ENCODE peak calls at places on chromosomes 3 and 15, in five cellular contexts. Y, D, G, M and X are unnamed samples.

GRCh38 chr3:123535580-123535979 is 49.3 kb downstream of the HACD2 start:
- DNase-seq in M (no peak), G (no peak), Y (peak), D (no peak), X (peak)

GRCh38 chr3:147740928-147741327 is 331.8 kb downstream of the ZIC1 start:
- DNase-seq in Y (no peak), D (no peak), G (no peak), M (no peak), X (no peak)

GRCh38 chr3:185935465-185936263 is 2.1 kb downstream of the TRA2B start:
- DNase-seq in M (no peak), G (no peak), D (no peak), Y (no peak), X (no peak)

GRCh38 chr3:5038243-5038642 is 59.0 kb downstream of the BHLHE40 start:
- DNase-seq in Y (peak), D (no peak), M (no peak), G (no peak), X (no peak)

GRCh38 chr3:12999147-13000140 is 73.8 kb downstream of the IQSEC1 start:
- DNase-seq in Y (peak), D (peak), G (peak), M (no peak), X (no peak)

GRCh38 chr15:85312486-85312885 is 67.9 kb upstream of the AKAP13 start:
- DNase-seq in D (no peak), G (no peak), Y (peak), M (no peak), X (peak)

GRCh38 chr3:161266731-161267150 is 45.6 kb downstream of the NMD3 start:
- DNase-seq in G (no peak), Y (peak), M (peak), D (no peak), X (peak)

GRCh38 chr3:67635257-67635656 is 19.2 kb downstream of the SUCLG2 start:
- DNase-seq in G (no peak), D (no peak), M (peak), Y (peak), X (no peak)

GRCh38 chr3:171028025-171028778 is 1.7 kb upstream of the SLC2A2 start:
- DNase-seq in Y (peak), D (peak), G (peak), M (peak), X (peak)

GRCh38 chr3:41115069-41115468 is 84.2 kb upstream of the CTNNB1 start:
- DNase-seq in M (no peak), G (no peak), Y (no peak), D (no peak), X (no peak)

GRCh38 chr3:41116851-41117250 is 82.5 kb upstream of the CTNNB1 start:
- DNase-seq in Y (no peak), D (no peak), M (no peak), G (no peak), X (no peak)

GRCh38 chr3:41118461-41119385 is 80.6 kb upstream of the CTNNB1 start:
- DNase-seq in D (no peak), M (no peak), G (no peak), Y (no peak), X (no peak)

GRCh38 chr3:41120461-41120860 is 78.8 kb upstream of the CTNNB1 start:
- DNase-seq in D (no peak), Y (no peak), M (no peak), G (no peak), X (no peak)

GRCh38 chr3:41117398-41117870 is 81.9 kb upstream of the CTNNB1 start:
- DNase-seq in D (peak), G (peak), Y (peak), M (peak), X (peak)
- H3K4me3 ChIP-seq in D (no peak), G (no peak), Y (no peak), M (no peak), X (no peak)

DNA sequence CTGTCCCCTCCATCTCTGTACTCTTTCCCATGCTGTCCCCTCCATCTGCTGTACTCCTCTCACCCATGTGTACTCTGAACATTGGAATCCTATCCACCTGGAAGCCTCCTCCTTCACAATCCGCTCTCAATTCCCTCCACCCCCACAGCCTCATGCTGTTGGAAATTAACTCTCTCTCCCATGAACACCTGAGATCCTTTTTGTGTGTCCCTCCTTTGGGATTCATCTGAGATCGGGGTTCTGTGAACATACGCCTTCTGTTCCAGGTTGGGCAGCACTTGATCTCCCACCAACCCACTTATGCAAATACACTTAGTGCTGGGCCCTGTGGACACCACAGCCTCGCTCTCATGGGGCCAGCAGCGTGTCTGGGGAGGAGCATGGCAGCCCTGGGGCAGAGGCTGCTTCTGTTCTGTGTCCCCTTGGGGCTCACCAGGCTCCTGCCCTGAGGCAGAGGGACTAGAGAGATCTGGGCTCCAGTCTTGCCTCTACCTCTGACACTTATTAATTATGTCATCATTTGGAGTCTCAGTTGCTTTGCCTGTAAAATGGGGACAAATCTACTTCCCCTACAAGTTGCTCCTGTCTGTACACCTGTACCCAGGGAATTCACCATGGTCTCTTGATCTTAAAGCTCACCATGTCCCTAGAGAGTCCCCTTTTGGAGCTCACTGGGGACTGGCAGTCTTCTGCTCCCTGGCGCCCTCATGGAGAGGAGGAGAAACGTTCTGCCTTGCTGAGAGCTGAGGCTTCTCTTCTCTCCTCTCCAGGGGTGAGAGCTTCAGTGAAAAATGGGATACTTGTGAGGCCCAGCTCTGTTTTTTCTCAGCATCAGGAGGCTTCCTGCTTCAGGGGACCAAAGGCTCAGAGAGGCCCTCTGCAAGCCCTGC is 42.7 kb downstream of the ITGA11 start:
- DNase-seq in M (no peak), G (no peak), Y (no peak), D (no peak), X (no peak)
- TF ChIP-seq CTCF in M (no peak), G (no peak), Y (no peak), D (no peak), X (no peak)

GRCh38 chr3:56747150-56747549 is 54.6 kb downstream of the ARHGEF3 start:
- DNase-seq in M (no peak), G (no peak), D (no peak), Y (no peak), X (no peak)
- H3K4me3 ChIP-seq in M (no peak), G (no peak), D (no peak), Y (no peak), X (no peak)

GRCh38 chr3:122353901-122354401 is 28.9 kb downstream of the CSTA start:
- DNase-seq in D (no peak), M (no peak), G (no peak), Y (no peak), X (no peak)

GRCh38 chr3:122353215-122353614 is 28.2 kb downstream of the CSTA start:
- DNase-seq in D (no peak), G (no peak), Y (peak), M (no peak), X (no peak)

GRCh38 chr3:122356402-122356801 is 26.6 kb downstream of the MIX23 start:
- DNase-seq in G (peak), M (no peak), Y (peak), D (no peak), X (no peak)

GRCh38 chr3:122357828-122358617 is 25.0 kb downstream of the MIX23 start:
- DNase-seq in M (no peak), D (no peak), Y (peak), G (no peak), X (no peak)

GRCh38 chr3:122355612-122356011 is 27.4 kb downstream of the MIX23 start:
- DNase-seq in M (no peak), D (no peak), Y (no peak), G (no peak), X (no peak)
- TF ChIP-seq CTCF in M (no peak), D (no peak), Y (no peak), G (no peak), X (no peak)